ENCODE peak calls at places on chromosomes 11 and 22, in seven cellular contexts. T is HEK293T, Q is cardiac septum, I is LHCN-M2, U is NCI-H1436, H is caudate nucleus, G is renal cortical epithelial cell. R is an unnamed sample.

GRCh38 chr11:63769044-63769718 is 606 bp upstream of the ZFTA start:
- DNase-seq in I (peak), Q (no peak), G (no peak), U (peak), H (no peak), T (peak), R (peak)

GRCh38 chr11:129115652-129116585 is 76.2 kb downstream of the ARHGAP32 start:
- DNase-seq in Q (no peak), U (no peak), I (peak), H (no peak), G (peak), T (no peak), R (peak)

GRCh38 chr11:134027671-134028070 is 41.2 kb upstream of the JAM3 start:
- DNase-seq in H (no peak), I (no peak), G (no peak), U (no peak), T (no peak), Q (no peak), R (no peak)

GRCh38 chr22:43889366-43890253 is 2.2 kb downstream of the PNPLA5 start:
- DNase-seq in G (no peak), T (no peak), U (no peak), Q (peak), I (peak), H (peak), R (peak)

GRCh38 chr11:134943544-134943943 is 531.5 kb upstream of the B3GAT1 start:
- DNase-seq in I (no peak), T (no peak), G (no peak), Q (no peak), H (no peak), U (no peak), R (no peak)

GRCh38 chr22:47628477-47629272 is 866.2 kb downstream of the TBC1D22A start:
- DNase-seq in Q (peak), H (no peak), U (no peak), G (no peak), T (no peak), I (no peak), R (no peak)

GRCh38 chr11:65422104-65422632 is 430 bp upstream of the NEAT1 start:
- DNase-seq in T (peak), I (peak), G (peak), U (peak), Q (peak), H (peak), R (peak)

GRCh38 chr11:110141812-110142211 is 48.6 kb downstream of the ZC3H12C start:
- DNase-seq in T (no peak), I (no peak), H (no peak), Q (no peak), G (peak), U (no peak), R (no peak)

GRCh38 chr22:47225931-47226633 is 463.6 kb downstream of the TBC1D22A start:
- DNase-seq in U (no peak), Q (no peak), T (no peak), H (no peak), I (no peak), G (no peak), R (no peak)

GRCh38 chr11:117146521-117146920 is 2.4 kb downstream of the PAFAH1B2 start:
- DNase-seq in U (no peak), H (no peak), T (no peak), I (peak), Q (no peak), G (peak), R (peak)

GRCh38 chr11:115420524-115420923 is 83.7 kb downstream of the CADM1 start:
- DNase-seq in U (no peak), H (no peak), G (no peak), Q (no peak), I (no peak), T (no peak), R (no peak)

GRCh38 chr11:12724301-12725046 is 50.3 kb downstream of the TEAD1 start:
- DNase-seq in Q (peak), T (peak), G (peak), U (peak), I (peak), H (no peak), R (peak)

GRCh38 chr22:39152024-39152510 is 413 bp downstream of the CBX7 start:
- DNase-seq in Q (peak), G (no peak), U (no peak), T (no peak), I (no peak), H (no peak), R (no peak)

GRCh38 chr11:68470304-68470811 is 9.8 kb downstream of the PPP6R3 start:
- DNase-seq in Q (no peak), U (no peak), I (no peak), G (no peak), H (no peak), T (no peak), R (no peak)

GRCh38 chr11:35740061-35740824 is 77.7 kb downstream of the TRIM44 start:
- DNase-seq in Q (no peak), I (no peak), H (peak), T (no peak), U (no peak), G (no peak), R (no peak)

GRCh38 chr11:123174196-123175183 is 20.6 kb downstream of the CLMP start:
- DNase-seq in I (peak), Q (no peak), U (no peak), G (peak), T (no peak), H (no peak), R (peak)

GRCh38 chr11:75598264-75598663 is 36.2 kb downstream of the SERPINH1 start:
- DNase-seq in T (no peak), G (no peak), U (no peak), Q (no peak), H (no peak), I (no peak), R (no peak)

GRCh38 chr11:2445107-2445947 is 519 bp downstream of the KCNQ1 start:
- DNase-seq in T (peak), I (no peak), U (no peak), Q (peak), G (no peak), H (no peak), R (no peak)

GRCh38 chr11:10930961-10931760 is 73.3 kb upstream of the ZBED5 start:
- DNase-seq in U (peak), I (peak), H (no peak), G (no peak), Q (peak), T (peak), R (peak)

GRCh38 chr11:130721736-130722135 is 194.5 kb downstream of the SNX19 start:
- DNase-seq in Q (no peak), I (peak), T (no peak), U (no peak), G (peak), H (no peak), R (peak)

GRCh38 chr22:37782340-37783168 is 25.2 kb upstream of the GCAT start:
- DNase-seq in H (no peak), I (peak), T (no peak), U (no peak), Q (no peak), G (no peak), R (no peak)

GRCh38 chr11:119334173-119334930 is at the start of gene RNF26:
- DNase-seq in G (peak), H (peak), U (peak), Q (peak), T (peak), I (peak), R (peak)

GRCh38 chr11:77851513-77851912 is 30.6 kb downstream of the AAMDC start:
- DNase-seq in U (no peak), T (no peak), I (no peak), Q (no peak), G (no peak), H (no peak), R (no peak)

GRCh38 chr11:790721-791564 is 1.1 kb upstream of the CEND1 start:
- DNase-seq in I (no peak), G (no peak), U (no peak), Q (no peak), T (no peak), H (no peak), R (peak)

GRCh38 chr22:33354928-33355327 is 296.7 kb upstream of the SYN3 start:
- DNase-seq in I (no peak), H (no peak), U (no peak), T (no peak), Q (no peak), G (no peak), R (peak)

GRCh38 chr11:120606116-120607010 is 94.8 kb downstream of the GRIK4 start:
- DNase-seq in G (no peak), U (no peak), H (no peak), Q (no peak), I (no peak), T (no peak), R (no peak)

GRCh38 chr22:49966041-49966715 is 5.6 kb downstream of the PIM3 start:
- DNase-seq in U (no peak), Q (peak), I (no peak), H (no peak), G (no peak), T (no peak), R (no peak)

GRCh38 chr11:74257934-74258553 is 53.4 kb downstream of the P4HA3 start:
- DNase-seq in T (no peak), Q (no peak), H (no peak), G (no peak), I (peak), U (no peak), R (peak)

GRCh38 chr11:86931965-86932332 is 23.2 kb downstream of the FZD4 start:
- DNase-seq in T (no peak), H (no peak), U (no peak), G (peak), I (peak), Q (no peak), R (peak)

GRCh38 chr11:68927280-68928107 is 23.8 kb downstream of the IGHMBP2 start:
- DNase-seq in G (no peak), I (no peak), Q (no peak), U (no peak), T (no peak), H (no peak), R (peak)

GRCh38 chr11:45928535-45929215 is 6.2 kb downstream of the LARGE2 start:
- DNase-seq in T (no peak), H (no peak), I (no peak), Q (no peak), G (no peak), U (no peak), R (no peak)

R was measured in fibroblast of lung.